ENCODE peak calls at places on chromosomes 7 and 10, in nine cellular contexts. A is colonic mucosa, U is esophagus squamous epithelium, K is A549, O is cardiac fibroblast, B is psoas muscle, H is Panc1, R is adrenal gland, S is breast epithelium. X is an unnamed sample.

GRCh38 chr7:132249591-132249971 is 326.7 kb downstream of the PLXNA4 start:
- DNase-seq in A (peak), U (no peak), K (peak), O (peak), B (no peak), H (no peak), R (no peak), S (peak), X (no peak)

GRCh38 chr10:123666318-123667291 is at the start of gene GPR26:
- DNase-seq in A (no peak), U (no peak), K (no peak), O (no peak), B (no peak), H (no peak), R (no peak), S (no peak), X (no peak)

GRCh38 chr7:136997735-136998134 is 129.3 kb downstream of the CHRM2 start:
- DNase-seq in A (no peak), U (no peak), K (no peak), O (no peak), B (no peak), H (peak), R (no peak), S (no peak), X (no peak)

GRCh38 chr7:1571261-1571650 is 1.4 kb upstream of the PSMG3 start:
- DNase-seq in A (no peak), U (no peak), K (no peak), O (peak), B (peak), H (no peak), R (no peak), S (no peak), X (no peak)

GRCh38 chr7:156676263-156676662 is 35.7 kb downstream of the RNF32 start:
- DNase-seq in A (no peak), U (no peak), K (no peak), O (no peak), B (no peak), H (no peak), R (no peak), S (no peak), X (no peak)

GRCh38 chr10:113450046-113450445 is 102.8 kb upstream of the HABP2 start:
- DNase-seq in A (peak), U (no peak), K (no peak), O (no peak), B (no peak), H (no peak), R (no peak), S (no peak), X (no peak)

GRCh38 chr10:86106616-86107015 is 260.0 kb downstream of the GRID1 start:
- DNase-seq in A (no peak), U (no peak), K (no peak), O (no peak), B (no peak), H (no peak), R (no peak), S (no peak), X (no peak)

GRCh38 chr10:119176166-119176565 is 2.4 kb downstream of the PRDX3 start:
- DNase-seq in A (no peak), U (no peak), K (no peak), O (peak), B (peak), H (no peak), R (no peak), S (no peak), X (no peak)

GRCh38 chr10:20855398-20856038 is 41.6 kb downstream of the NEBL start:
- DNase-seq in A (no peak), U (no peak), K (no peak), O (peak), B (no peak), H (no peak), R (no peak), S (no peak), X (no peak)

GRCh38 chr7:135578569-135578968 is 20.9 kb downstream of the NUP205 start:
- DNase-seq in A (no peak), U (no peak), K (no peak), O (no peak), B (no peak), H (no peak), R (no peak), S (no peak), X (no peak)

GRCh38 chr10:11783558-11783865 is 39.6 kb upstream of the PROSER2 start:
- DNase-seq in A (no peak), U (no peak), K (no peak), O (no peak), B (no peak), H (no peak), R (no peak), S (no peak), X (no peak)

GRCh38 chr10:124864421-124865193 is 63.0 kb downstream of the ABRAXAS2 start:
- DNase-seq in A (peak), U (no peak), K (no peak), O (peak), B (peak), H (no peak), R (peak), S (peak), X (peak)

GRCh38 chr10:52517017-52517416 is 202.9 kb downstream of the DKK1 start:
- DNase-seq in A (no peak), U (no peak), K (no peak), O (no peak), B (no peak), H (no peak), R (no peak), S (no peak), X (no peak)

GRCh38 chr7:33685488-33685887 is 219.9 kb upstream of the BMPER start:
- DNase-seq in A (no peak), U (no peak), K (no peak), O (no peak), B (no peak), H (no peak), R (no peak), S (no peak), X (no peak)

GRCh38 chr10:74307061-74307651 is 156.1 kb downstream of the ADK start:
- DNase-seq in A (no peak), U (no peak), K (no peak), O (no peak), B (no peak), H (no peak), R (no peak), S (no peak), X (no peak)

GRCh38 chr7:139679731-139680594 is 97.8 kb downstream of the HIPK2 start:
- DNase-seq in A (no peak), U (no peak), K (peak), O (no peak), B (no peak), H (no peak), R (no peak), S (peak), X (no peak)

DNA sequence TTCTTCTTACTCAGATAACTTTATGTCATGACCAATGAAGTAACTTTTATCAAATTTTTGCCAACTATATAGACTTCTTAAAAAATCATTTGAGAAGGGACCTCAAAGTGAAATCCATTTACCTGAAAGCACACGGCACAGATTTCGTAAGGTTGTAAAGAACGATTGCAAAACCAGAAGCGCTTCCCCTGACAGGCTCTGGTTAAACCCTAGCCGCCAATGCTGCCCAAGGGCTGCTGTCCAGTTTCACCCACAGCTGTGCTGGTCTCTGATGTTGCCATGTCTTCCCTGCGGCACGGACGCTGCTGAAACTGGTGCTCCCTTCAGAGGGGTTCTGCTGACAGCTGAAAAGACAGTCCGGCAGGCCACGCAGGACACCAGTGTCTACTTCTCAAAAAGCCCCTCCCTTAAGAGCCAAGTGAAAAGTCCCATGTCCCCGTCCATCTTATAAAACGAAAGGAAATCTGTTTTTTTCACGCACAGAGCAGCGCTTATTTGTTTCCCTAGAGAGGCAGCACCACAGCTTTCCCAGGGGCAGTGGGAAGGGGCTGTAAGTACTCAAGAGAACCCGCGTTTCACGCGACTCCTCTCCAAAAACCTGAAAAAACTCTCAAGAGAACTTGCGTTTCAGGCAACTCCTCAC is 32.5 kb downstream of the GNA12 start:
- DNase-seq in A (no peak), U (no peak), K (no peak), O (peak), B (peak), H (no peak), R (no peak), S (no peak), X (peak)
- H3K4me3 ChIP-seq in A (no peak), U (no peak), K (no peak), O (peak), B (peak), H (no peak), R (no peak), S (peak), X (peak)

DNA sequence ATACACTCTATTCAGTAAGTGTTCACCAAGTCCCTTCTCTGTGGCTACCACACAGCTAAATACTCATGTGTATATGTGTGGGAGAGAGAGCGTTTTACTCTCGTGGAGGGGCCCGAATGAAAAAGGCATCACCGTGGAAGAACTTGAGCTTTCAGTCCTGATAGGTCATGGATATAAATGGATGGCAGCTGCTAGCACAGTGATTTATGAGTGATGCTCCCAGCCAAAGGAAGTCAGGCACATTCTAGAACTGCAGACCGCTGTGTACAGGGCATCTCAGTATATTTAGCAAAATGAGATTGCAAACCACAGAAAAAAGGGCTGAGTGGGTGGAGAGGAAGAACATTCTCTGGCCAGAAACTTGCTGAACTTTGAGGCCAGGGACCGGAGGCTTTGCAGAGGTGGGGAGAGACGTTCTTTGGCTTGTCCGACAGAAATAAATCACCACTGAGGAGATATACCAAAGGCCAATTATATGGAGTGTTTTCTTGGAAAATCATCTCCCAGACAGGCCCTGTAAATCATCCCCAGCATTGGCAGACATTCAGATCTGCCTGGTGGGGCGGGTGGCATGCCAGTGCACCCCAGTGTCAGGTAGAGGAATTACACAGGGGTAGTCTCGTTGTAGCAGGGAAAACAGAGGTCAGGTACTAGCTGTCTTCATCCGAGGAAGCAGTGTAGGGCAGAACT is 655.3 kb downstream of the LRMDA start:
- DNase-seq in A (peak), U (no peak), K (peak), O (peak), B (peak), H (no peak), R (peak), S (no peak), X (no peak)
- TF ChIP-seq CTCF in A (peak), U (peak), K (peak), O (peak), B (peak), H (peak), R (peak), S (peak), X (peak)

GRCh38 chr7:21125297-21125696 is 302.6 kb upstream of the SP4 start:
- DNase-seq in A (no peak), U (no peak), K (no peak), O (no peak), B (no peak), H (no peak), R (no peak), S (no peak), X (no peak)
- H3K4me3 ChIP-seq in A (no peak), U (no peak), K (no peak), O (no peak), B (no peak), H (no peak), R (no peak), S (no peak), X (no peak)

DNA sequence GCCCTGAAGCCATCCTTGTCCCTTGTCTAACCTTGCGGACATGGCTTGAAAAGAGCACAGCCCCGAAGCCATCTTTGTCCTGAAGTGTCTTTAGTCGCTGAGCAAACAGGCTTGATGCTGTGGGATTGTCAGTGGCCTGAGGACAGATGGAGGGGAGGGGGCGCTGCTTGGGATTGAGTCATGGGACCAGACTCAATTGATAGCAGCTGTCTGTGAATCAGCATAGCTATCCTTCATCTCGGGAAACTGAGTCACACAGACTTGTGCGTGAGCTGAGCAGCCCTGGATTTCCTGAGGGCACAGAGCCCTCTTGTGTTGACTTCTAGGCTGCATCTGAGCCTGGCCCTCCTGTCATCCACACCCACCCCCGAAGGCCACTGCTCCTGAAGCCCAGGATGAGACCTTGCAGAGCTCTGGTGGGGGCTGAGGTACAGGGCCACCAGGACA is 14.4 kb downstream of the MYO1G start:
- DNase-seq in A (no peak), U (no peak), K (peak), O (no peak), B (no peak), H (no peak), R (no peak), S (no peak), X (no peak)
- TF ChIP-seq CTCF in A (no peak), U (no peak), K (peak), O (peak), B (no peak), H (peak), R (peak), S (no peak), X (no peak)

GRCh38 chr7:50303082-50303893 is 1.2 kb upstream of the IKZF1 start:
- DNase-seq in A (no peak), U (no peak), K (no peak), O (no peak), B (no peak), H (no peak), R (no peak), S (no peak), X (peak)
- H3K4me3 ChIP-seq in A (peak), U (peak), K (peak), O (no peak), B (peak), H (no peak), R (no peak), S (no peak), X (no peak)

DNA sequence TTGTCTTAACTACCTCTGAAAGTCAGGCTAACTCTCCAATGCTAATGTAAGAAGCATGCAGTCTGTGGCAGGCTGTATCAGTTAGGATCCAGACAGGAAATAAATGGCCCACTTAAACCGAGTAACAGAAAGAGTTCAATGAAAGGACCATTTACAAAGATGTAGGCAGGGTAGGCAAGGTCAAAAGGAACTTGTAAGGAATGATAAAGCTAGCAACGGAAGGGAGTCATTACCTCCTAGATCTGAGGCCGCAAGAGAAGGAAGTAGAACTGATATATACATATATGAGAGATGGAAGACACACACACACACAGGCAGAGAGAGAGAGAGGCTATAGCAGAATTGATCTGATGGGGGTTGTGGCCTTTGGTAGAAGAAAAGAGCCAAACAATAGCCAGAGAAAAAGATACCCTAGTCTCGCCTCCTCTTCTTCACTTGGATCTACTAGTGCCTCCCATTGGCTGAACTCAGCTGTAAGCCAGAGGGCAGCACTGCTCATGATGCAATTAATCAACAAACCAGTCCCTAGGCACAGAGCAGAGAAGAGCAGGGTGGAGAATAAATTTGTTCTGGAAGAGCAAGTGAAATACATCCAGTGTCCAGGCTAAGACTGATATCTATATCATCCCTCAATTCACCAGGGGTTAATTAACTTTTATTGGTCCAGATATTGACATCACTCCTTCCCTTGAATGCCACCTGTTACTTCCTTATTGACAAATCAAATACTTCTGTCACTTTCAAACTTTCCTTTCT is 91.2 kb downstream of the LSMEM1 start:
- DNase-seq in A (peak), U (no peak), K (no peak), O (no peak), B (no peak), H (no peak), R (no peak), S (no peak), X (no peak)
- TF ChIP-seq CTCF in A (peak), U (no peak), K (no peak), O (no peak), B (no peak), H (peak), R (no peak), S (no peak), X (no peak)

GRCh38 chr7:45189151-45189970 is 31.8 kb downstream of the RAMP3 start:
- DNase-seq in A (no peak), U (no peak), K (no peak), O (no peak), B (no peak), H (no peak), R (no peak), S (no peak), X (no peak)
- H3K4me3 ChIP-seq in A (no peak), U (no peak), K (no peak), O (no peak), B (no peak), H (no peak), R (no peak), S (no peak), X (no peak)

X was measured in left lung.